ENCODE peak calls at places on chromosomes 11 and 22, in four cellular contexts. D is activated naive CD4-positive, alpha-beta T cell; X is NCI-H1436 treated with DMSO at 0.1 percent for 48 hours; V is OCI-LY7. P is an unnamed sample.

GRCh38 chr11:19281041-19281440 is 40.3 kb upstream of the E2F8 start:
- DNase-seq in D (no peak), X (peak; percentile 13), V (no peak), P (no peak)

GRCh38 chr11:25449100-25449499 is 882.8 kb upstream of the ANO3 start:
- DNase-seq in X (no peak), V (no peak), D (no peak), P (no peak)

GRCh38 chr11:65613091-65613928 is 711 bp downstream of the MAP3K11 start:
- DNase-seq in V (peak; percentile 19), D (no peak), X (no peak), P (no peak)

GRCh38 chr11:93478841-93479240 is 64.3 kb downstream of the SMCO4 start:
- DNase-seq in V (no peak), D (no peak), X (no peak), P (no peak)

GRCh38 chr11:37788141-37788877 is 1190.3 kb upstream of the RAG2 start:
- DNase-seq in D (no peak), V (no peak), X (no peak), P (no peak)

GRCh38 chr22:17888855-17889254 is 114.6 kb upstream of the BID start:
- DNase-seq in X (no peak), V (peak; percentile 48), D (no peak), P (no peak)

GRCh38 chr11:72672839-72673238 is 1.4 kb downstream of the PDE2A start:
- DNase-seq in V (no peak), D (no peak), X (no peak), P (no peak)

GRCh38 chr11:68798221-68798813 is 43.4 kb downstream of the CPT1A start:
- DNase-seq in X (no peak), D (peak; percentile 9), V (peak; percentile 37), P (peak; percentile 62)

GRCh38 chr11:113835306-113835705 is 40.1 kb downstream of the USP28 start:
- DNase-seq in D (no peak), V (no peak), X (no peak), P (no peak)

GRCh38 chr11:3178349-3178748 is 13.2 kb upstream of the OSBPL5 start:
- DNase-seq in D (no peak), V (no peak), X (no peak), P (no peak)

GRCh38 chr11:64428685-64429084 is 69.7 kb downstream of the RPS6KA4 start:
- DNase-seq in V (no peak), D (no peak), X (no peak), P (no peak)

GRCh38 chr11:123166095-123166559 is 28.9 kb downstream of the CLMP start:
- DNase-seq in X (no peak), V (peak; percentile 4), D (no peak), P (peak; percentile 29)

GRCh38 chr11:97641988-97642387 is 1252.2 kb downstream of the JRKL start:
- DNase-seq in X (no peak), V (no peak), D (no peak), P (no peak)

GRCh38 chr11:121282886-121283502 is 9.6 kb upstream of the SC5D start:
- DNase-seq in V (no peak), D (no peak), X (no peak), P (no peak)

GRCh38 chr22:19229600-19229999 is 51.1 kb upstream of the SLC25A1 start:
- DNase-seq in D (no peak), X (no peak), V (no peak), P (no peak)

GRCh38 chr11:130480721-130481140 is 32.3 kb downstream of the ADAMTS15 start:
- DNase-seq in V (no peak), X (no peak), D (no peak), P (no peak)

GRCh38 chr11:14642873-14643696 is 519 bp upstream of the PDE3B start:
- DNase-seq in D (no peak), X (no peak), V (no peak), P (no peak)

GRCh38 chr11:57527056-57527631 is 3.4 kb downstream of the TIMM10 start:
- DNase-seq in D (peak; percentile 42), X (no peak), V (peak; percentile 75), P (peak; percentile 74)

GRCh38 chr11:76512851-76513653 is 68.2 kb downstream of the EMSY start:
- DNase-seq in D (no peak), V (peak; percentile 32), X (no peak), P (no peak)

GRCh38 chr11:69480547-69481392 is 693 bp upstream of the LINC01488 start:
- DNase-seq in V (no peak), X (no peak), D (no peak), P (no peak)

GRCh38 chr11:93986716-93987115 is 34.4 kb upstream of the HEPHL1 start:
- DNase-seq in X (peak; percentile 70), V (no peak), D (no peak), P (no peak)

P was measured in neuronal stem cell.